ENCODE peak calls at places on chromosomes 6 and 20, in five cellular contexts. W is psoas muscle; X is OCI-LY7; M is activated CD4-positive, alpha-beta T cell treated with anti-CD3 and anti-CD28 coated beads, Interleukin-2, amount 50 U/mL, for 4 hours; P is WTC11. E is an unnamed sample.

GRCh38 chr6:25971187-25971811 is 8.7 kb downstream of the TRIM38 start:
- DNase-seq in W (peak), X (no peak), M (no peak), P (no peak), E (no peak)

GRCh38 chr6:145809785-145810184 is 4.8 kb downstream of the FBXO30 start:
- DNase-seq in W (no peak), X (no peak), M (no peak), P (no peak), E (no peak)

GRCh38 chr20:57682184-57683038 is 27.4 kb downstream of the PMEPA1 start:
- DNase-seq in W (no peak), X (peak), M (no peak), P (no peak), E (peak)

GRCh38 chr6:79463721-79464120 is 73.5 kb downstream of the LCA5 start:
- DNase-seq in W (no peak), X (no peak), M (no peak), P (no peak), E (no peak)

GRCh38 chr20:64145458-64146300 is 18.6 kb upstream of the MYT1 start:
- DNase-seq in W (no peak), X (no peak), M (no peak), P (peak), E (no peak)

GRCh38 chr20:9903048-9903651 is 64.3 kb upstream of the PAK5 start:
- DNase-seq in W (no peak), X (peak), M (no peak), P (peak), E (peak)

GRCh38 chr20:39785252-39785917 is 823.2 kb downstream of the DHX35 start:
- DNase-seq in W (no peak), X (no peak), M (no peak), P (no peak), E (no peak)

GRCh38 chr20:37220796-37221195 is 40.8 kb downstream of the GHRH start:
- DNase-seq in W (no peak), X (no peak), M (no peak), P (no peak), E (no peak)

GRCh38 chr20:2507464-2507863 is 1.3 kb downstream of the ZNF343 start:
- DNase-seq in W (no peak), X (no peak), M (no peak), P (no peak), E (no peak)

GRCh38 chr6:166862287-166862977 is 93.9 kb downstream of the RNASET2 start:
- DNase-seq in W (no peak), X (no peak), M (peak), P (peak), E (no peak)

GRCh38 chr6:37819177-37819801 is at the start of gene ZFAND3:
- DNase-seq in W (peak), X (peak), M (peak), P (peak), E (peak)

GRCh38 chr6:8215631-8216030 is 113.3 kb upstream of the EEF1E1 start:
- DNase-seq in W (no peak), X (no peak), M (no peak), P (no peak), E (no peak)

GRCh38 chr20:15916623-15917022 is 656.6 kb downstream of the KIF16B start:
- DNase-seq in W (no peak), X (no peak), M (no peak), P (no peak), E (no peak)

GRCh38 chr20:47111576-47111975 is 216.9 kb downstream of the EYA2 start:
- DNase-seq in W (no peak), X (no peak), M (no peak), P (no peak), E (no peak)

GRCh38 chr20:25178563-25179438 is 16.7 kb upstream of the ENTPD6 start:
- DNase-seq in W (peak), X (peak), M (no peak), P (no peak), E (peak)

GRCh38 chr6:137315081-137315480 is 95.9 kb upstream of the IFNGR1 start:
- DNase-seq in W (no peak), X (no peak), M (no peak), P (no peak), E (no peak)

GRCh38 chr6:14880052-14880451 is 365.8 kb upstream of the JARID2 start:
- DNase-seq in W (peak), X (no peak), M (no peak), P (no peak), E (peak)

GRCh38 chr6:158808442-158808833 is 10.7 kb downstream of the EZR start:
- DNase-seq in W (no peak), X (peak), M (no peak), P (no peak), E (no peak)

GRCh38 chr6:75220365-75220764 is 14.5 kb upstream of the COL12A1 start:
- DNase-seq in W (no peak), X (no peak), M (no peak), P (no peak), E (no peak)

GRCh38 chr6:126117251-126117650 is 130.9 kb downstream of the TRMT11 start:
- DNase-seq in W (no peak), X (no peak), M (no peak), P (no peak), E (no peak)

GRCh38 chr6:168192195-168192900 is 113.3 kb upstream of the FRMD1 start:
- DNase-seq in W (no peak), X (no peak), M (no peak), P (no peak), E (no peak)

GRCh38 chr6:61586934-61587537 is 699.0 kb downstream of the KHDRBS2 start:
- DNase-seq in W (no peak), X (no peak), M (no peak), P (no peak), E (no peak)

GRCh38 chr6:151391021-151391470 is 313 bp downstream of the ZBTB2 start:
- DNase-seq in W (peak), X (peak), M (peak), P (peak), E (peak)

GRCh38 chr6:100999034-100999597 is 118.0 kb upstream of the ASCC3 start:
- DNase-seq in W (no peak), X (no peak), M (no peak), P (no peak), E (no peak)

GRCh38 chr6:20148433-20148832 is 63.8 kb downstream of the MBOAT1 start:
- DNase-seq in W (no peak), X (no peak), M (no peak), P (no peak), E (no peak)

GRCh38 chr6:16141514-16141913 is 12.6 kb downstream of the MYLIP start:
- DNase-seq in W (no peak), X (no peak), M (no peak), P (no peak), E (no peak)

GRCh38 chr6:125546827-125547226 is 202.6 kb upstream of the HEY2 start:
- DNase-seq in W (no peak), X (no peak), M (no peak), P (no peak), E (peak)

GRCh38 chr6:82568290-82568993 is 204.8 kb downstream of the TPBG start:
- DNase-seq in W (no peak), X (no peak), M (no peak), P (no peak), E (peak)

GRCh38 chr6:159691133-159691962 is 1.7 kb downstream of the SOD2 start:
- DNase-seq in W (no peak), X (peak), M (no peak), P (no peak), E (peak)

GRCh38 chr6:13462380-13463326 is 24.7 kb downstream of the GFOD1 start:
- DNase-seq in W (no peak), X (peak), M (no peak), P (no peak), E (no peak)

E was measured in RPMI8226.